ENCODE peak calls at places on chromosomes 13 and 19, in nine cellular contexts. One of them, this sample, is unnamed. For H3K4me1, the result is how much of the 10 kb centered on the place peaks cover.

GRCh38 chr19:10513223-10513622 is 4.0 kb downstream of the S1PR5 start:
- DNase-seq in HCT116: no peak
- DNase-seq in fibroblast of lung: no peak
- DNase-seq in neuronal stem cell: no peak
- DNase-seq in neural progenitor cell: no peak
- DNase-seq in IMR-90: no peak
- DNase-seq in mammary epithelial cell: no peak
- DNase-seq in endothelial cell of umbilical vein: no peak
- DNase-seq in GM23248: no peak
- DNase-seq in this sample: no peak

GRCh38 chr19:9018163-9018875 is 8.1 kb upstream of the MUC16 start:
- DNase-seq in neural progenitor cell: no peak
- DNase-seq in neuronal stem cell: no peak
- DNase-seq in HCT116: peak
- DNase-seq in fibroblast of lung: no peak
- DNase-seq in IMR-90: no peak
- DNase-seq in endothelial cell of umbilical vein: no peak
- DNase-seq in GM23248: no peak
- DNase-seq in mammary epithelial cell: no peak
- DNase-seq in this sample: no peak

GRCh38 chr19:2590630-2591399 is 111.7 kb downstream of the GNG7 start:
- DNase-seq in mammary epithelial cell: no peak
- DNase-seq in IMR-90: no peak
- DNase-seq in GM23248: no peak
- DNase-seq in endothelial cell of umbilical vein: no peak
- DNase-seq in neural progenitor cell: no peak
- DNase-seq in HCT116: no peak
- DNase-seq in neuronal stem cell: no peak
- DNase-seq in fibroblast of lung: no peak
- DNase-seq in this sample: no peak

GRCh38 chr13:41917641-41918040 is 43.3 kb downstream of the VWA8 start:
- DNase-seq in mammary epithelial cell: peak
- DNase-seq in neural progenitor cell: no peak
- DNase-seq in IMR-90: peak
- DNase-seq in HCT116: no peak
- DNase-seq in GM23248: peak
- DNase-seq in neuronal stem cell: no peak
- DNase-seq in endothelial cell of umbilical vein: peak
- DNase-seq in fibroblast of lung: peak
- DNase-seq in this sample: peak

GRCh38 chr13:92842145-92842544 is 384.5 kb upstream of the GPC6 start:
- DNase-seq in neural progenitor cell: no peak
- DNase-seq in GM23248: peak
- DNase-seq in neuronal stem cell: no peak
- DNase-seq in IMR-90: peak
- DNase-seq in mammary epithelial cell: peak
- DNase-seq in fibroblast of lung: peak
- DNase-seq in endothelial cell of umbilical vein: no peak
- DNase-seq in HCT116: no peak
- DNase-seq in this sample: peak

GRCh38 chr19:45507864-45508680 is 793 bp downstream of the VASP start:
- DNase-seq in neuronal stem cell: no peak
- DNase-seq in fibroblast of lung: no peak
- DNase-seq in HCT116: no peak
- DNase-seq in neural progenitor cell: peak
- DNase-seq in mammary epithelial cell: no peak
- DNase-seq in GM23248: peak
- DNase-seq in IMR-90: no peak
- DNase-seq in endothelial cell of umbilical vein: peak
- DNase-seq in this sample: peak

GRCh38 chr13:27120011-27120410 is 51.6 kb downstream of the USP12 start:
- DNase-seq in GM23248: peak
- DNase-seq in endothelial cell of umbilical vein: no peak
- DNase-seq in neural progenitor cell: no peak
- DNase-seq in fibroblast of lung: no peak
- DNase-seq in neuronal stem cell: no peak
- DNase-seq in mammary epithelial cell: no peak
- DNase-seq in IMR-90: peak
- DNase-seq in HCT116: no peak
- DNase-seq in this sample: peak

GRCh38 chr13:108795841-108796240 is 166.4 kb downstream of the MYO16 start:
- DNase-seq in endothelial cell of umbilical vein: no peak
- DNase-seq in HCT116: no peak
- DNase-seq in GM23248: no peak
- DNase-seq in neural progenitor cell: no peak
- DNase-seq in IMR-90: peak
- DNase-seq in neuronal stem cell: no peak
- DNase-seq in mammary epithelial cell: no peak
- DNase-seq in fibroblast of lung: no peak
- DNase-seq in this sample: no peak

GRCh38 chr19:6828306-6828697 is 55.8 kb downstream of the VAV1 start:
- DNase-seq in endothelial cell of umbilical vein: no peak
- DNase-seq in mammary epithelial cell: peak
- DNase-seq in IMR-90: no peak
- DNase-seq in neuronal stem cell: no peak
- DNase-seq in HCT116: peak
- DNase-seq in neural progenitor cell: no peak
- DNase-seq in GM23248: no peak
- DNase-seq in fibroblast of lung: no peak
- DNase-seq in this sample: no peak

GRCh38 chr19:1672038-1672768 is 19.8 kb upstream of the TCF3 start:
- DNase-seq in HCT116: no peak
- DNase-seq in mammary epithelial cell: no peak
- DNase-seq in neural progenitor cell: peak
- DNase-seq in neuronal stem cell: no peak
- DNase-seq in GM23248: peak
- DNase-seq in IMR-90: peak
- DNase-seq in endothelial cell of umbilical vein: no peak
- DNase-seq in fibroblast of lung: peak
- DNase-seq in this sample: peak

GRCh38 chr19:48498922-48499321 is 12.7 kb downstream of the LMTK3 start:
- DNase-seq in GM23248: no peak
- DNase-seq in HCT116: no peak
- DNase-seq in mammary epithelial cell: no peak
- DNase-seq in fibroblast of lung: no peak
- DNase-seq in neural progenitor cell: no peak
- DNase-seq in neuronal stem cell: no peak
- DNase-seq in IMR-90: no peak
- DNase-seq in endothelial cell of umbilical vein: no peak
- DNase-seq in this sample: no peak

GRCh38 chr13:43232866-43233265 is 209.5 kb downstream of the DNAJC15 start:
- DNase-seq in mammary epithelial cell: peak
- DNase-seq in endothelial cell of umbilical vein: peak
- DNase-seq in IMR-90: peak
- DNase-seq in neuronal stem cell: no peak
- DNase-seq in neural progenitor cell: no peak
- DNase-seq in GM23248: peak
- DNase-seq in HCT116: no peak
- DNase-seq in fibroblast of lung: peak
- DNase-seq in this sample: peak

GRCh38 chr19:7544626-7545025 is 9.1 kb downstream of the PNPLA6 start:
- DNase-seq in neural progenitor cell: no peak
- DNase-seq in mammary epithelial cell: no peak
- DNase-seq in GM23248: no peak
- DNase-seq in HCT116: no peak
- DNase-seq in fibroblast of lung: no peak
- DNase-seq in endothelial cell of umbilical vein: no peak
- DNase-seq in neuronal stem cell: no peak
- DNase-seq in IMR-90: no peak
- DNase-seq in this sample: no peak

GRCh38 chr13:29758591-29759114 is 91.8 kb downstream of the UBL3 start:
- DNase-seq in fibroblast of lung: no peak
- DNase-seq in IMR-90: no peak
- DNase-seq in neuronal stem cell: no peak
- DNase-seq in neural progenitor cell: no peak
- DNase-seq in HCT116: no peak
- DNase-seq in GM23248: no peak
- DNase-seq in mammary epithelial cell: peak
- DNase-seq in endothelial cell of umbilical vein: no peak
- DNase-seq in this sample: no peak

GRCh38 chr13:26772531-26772930 is 11.9 kb upstream of the GPR12 start:
- DNase-seq in fibroblast of lung: no peak
- DNase-seq in GM23248: no peak
- DNase-seq in mammary epithelial cell: no peak
- DNase-seq in HCT116: no peak
- DNase-seq in neuronal stem cell: no peak
- DNase-seq in endothelial cell of umbilical vein: no peak
- DNase-seq in neural progenitor cell: no peak
- DNase-seq in IMR-90: no peak
- DNase-seq in this sample: no peak

DNA sequence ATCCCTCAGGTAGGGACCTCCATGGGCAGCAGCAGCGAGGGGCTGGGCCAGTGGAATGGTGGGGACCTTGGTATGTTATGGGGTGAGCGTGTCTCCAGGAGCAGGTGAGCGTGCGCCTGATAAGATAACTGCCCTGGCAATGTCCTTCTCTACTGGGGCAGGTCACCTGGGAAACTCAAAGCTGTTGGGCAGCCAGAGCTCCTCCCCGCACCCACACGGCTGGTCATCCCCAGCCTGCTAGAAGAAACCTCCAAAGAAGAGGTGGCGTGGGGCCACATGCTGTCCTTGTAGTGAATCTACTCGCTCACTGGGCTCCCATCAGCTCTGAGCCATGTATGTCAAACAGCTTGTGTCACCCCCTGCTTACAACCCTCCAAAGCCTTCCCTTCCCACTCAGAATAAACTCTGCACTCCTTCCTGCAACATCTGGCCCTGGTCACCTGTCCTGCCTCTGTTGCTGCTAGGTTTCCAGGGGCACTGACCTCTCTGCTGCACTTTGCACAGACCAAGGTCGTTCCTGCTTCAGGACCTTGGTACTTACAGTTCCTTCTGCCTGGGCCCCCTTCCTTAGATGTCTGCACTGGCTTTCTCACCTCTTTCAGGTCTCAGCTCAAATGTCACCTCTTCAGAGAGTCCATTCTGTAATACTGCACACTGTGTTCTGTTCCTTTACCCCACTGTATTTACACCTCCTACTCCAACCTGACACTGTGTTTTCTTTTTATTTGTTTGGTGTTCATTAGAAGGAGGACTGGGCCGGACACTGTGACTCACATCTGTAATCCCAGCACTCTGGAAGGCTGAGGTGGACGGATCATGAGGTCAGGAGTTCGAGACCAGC is 1.8 kb upstream of the ATP4A start:
- DNase-seq in endothelial cell of umbilical vein: no peak
- DNase-seq in mammary epithelial cell: no peak
- DNase-seq in IMR-90: no peak
- DNase-seq in neuronal stem cell: no peak
- DNase-seq in GM23248: no peak
- DNase-seq in neural progenitor cell: no peak
- DNase-seq in fibroblast of lung: no peak
- DNase-seq in HCT116: no peak
- DNase-seq in this sample: no peak
- H3K4me1 ChIP-seq in endothelial cell of umbilical vein: under half
- H3K4me1 ChIP-seq in mammary epithelial cell: under half
- H3K4me1 ChIP-seq in IMR-90: under half
- H3K4me1 ChIP-seq in neuronal stem cell: under half
- H3K4me1 ChIP-seq in GM23248: under half
- H3K4me1 ChIP-seq in neural progenitor cell: under half
- H3K4me1 ChIP-seq in fibroblast of lung: under half
- H3K4me1 ChIP-seq in HCT116: under half
- H3K4me1 ChIP-seq in this sample: under half

DNA sequence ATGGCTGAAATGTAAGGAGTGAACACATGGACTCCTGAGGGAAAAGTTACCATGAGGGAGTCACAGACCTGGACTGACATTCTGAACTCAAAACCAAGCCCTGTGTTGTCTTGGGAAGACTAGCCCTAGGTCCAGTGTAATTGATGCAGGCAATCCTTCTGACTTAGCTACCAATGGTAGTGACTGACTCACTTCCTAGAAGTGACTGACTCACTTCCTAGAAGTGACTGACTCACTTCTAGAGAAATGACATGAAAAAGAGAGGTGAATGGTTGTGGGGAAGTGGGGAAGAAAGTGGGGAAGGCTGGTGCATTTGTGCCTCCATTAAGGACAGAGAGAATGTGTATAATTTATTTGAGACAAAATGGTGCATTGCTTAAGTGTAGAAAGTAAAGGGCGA is 49.9 kb downstream of the EDNRB start:
- DNase-seq in fibroblast of lung: no peak
- DNase-seq in neural progenitor cell: no peak
- DNase-seq in endothelial cell of umbilical vein: peak
- DNase-seq in GM23248: peak
- DNase-seq in IMR-90: peak
- DNase-seq in HCT116: no peak
- DNase-seq in mammary epithelial cell: peak
- DNase-seq in neuronal stem cell: no peak
- DNase-seq in this sample: no peak
- H3K4me3 ChIP-seq in fibroblast of lung: no peak
- H3K4me3 ChIP-seq in neural progenitor cell: no peak
- H3K4me3 ChIP-seq in endothelial cell of umbilical vein: no peak
- H3K4me3 ChIP-seq in GM23248: no peak
- H3K4me3 ChIP-seq in IMR-90: no peak
- H3K4me3 ChIP-seq in HCT116: no peak
- H3K4me3 ChIP-seq in mammary epithelial cell: no peak
- H3K4me3 ChIP-seq in neuronal stem cell: no peak
- H3K4me3 ChIP-seq in this sample: no peak

DNA sequence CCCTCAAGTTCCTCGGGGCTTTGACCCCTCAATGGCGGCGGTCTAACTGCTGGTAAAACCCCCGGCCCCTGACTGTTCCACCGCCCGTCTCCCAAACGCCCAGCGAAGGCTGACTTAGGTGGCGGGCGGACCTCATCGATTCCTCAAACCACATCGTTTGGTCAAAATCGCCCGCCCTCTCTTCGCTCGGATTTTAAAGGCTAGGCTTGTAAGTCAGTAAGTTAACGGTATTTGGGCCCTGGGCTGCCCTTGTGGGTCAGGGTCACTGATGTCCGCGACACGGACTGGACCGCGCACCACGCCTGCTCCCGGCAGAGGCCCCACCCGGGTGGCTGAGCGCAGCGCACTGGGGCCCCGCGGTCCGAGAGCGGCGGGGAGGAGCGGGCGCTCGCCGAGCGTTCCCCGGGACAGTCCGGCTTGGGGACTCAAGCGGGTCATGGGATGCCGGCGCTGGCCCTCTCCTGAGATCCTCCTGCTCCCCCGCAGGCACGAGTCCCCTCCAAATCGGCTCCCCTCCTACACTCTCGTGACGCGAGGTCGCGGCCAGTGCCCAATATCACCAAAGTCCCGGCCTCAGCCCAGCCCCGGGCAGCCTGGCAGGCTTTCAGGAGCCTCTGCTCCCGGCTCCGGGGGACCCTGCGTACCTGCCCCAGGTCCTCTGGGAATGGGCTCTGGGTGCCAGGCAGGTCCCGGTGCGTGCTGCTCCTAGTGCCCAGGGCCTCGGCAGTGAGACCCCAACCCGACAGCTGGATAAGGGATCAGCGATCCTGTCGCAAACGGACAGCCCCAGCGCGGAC is 990 bp downstream of the FLT1 start:
- DNase-seq in IMR-90: no peak
- DNase-seq in GM23248: peak
- DNase-seq in mammary epithelial cell: no peak
- DNase-seq in neuronal stem cell: peak
- DNase-seq in HCT116: no peak
- DNase-seq in fibroblast of lung: no peak
- DNase-seq in endothelial cell of umbilical vein: no peak
- DNase-seq in neural progenitor cell: peak
- DNase-seq in this sample: peak
- H3K9ac ChIP-seq in IMR-90: peak
- H3K9ac ChIP-seq in GM23248: peak
- H3K9ac ChIP-seq in mammary epithelial cell: no peak
- H3K9ac ChIP-seq in neuronal stem cell: peak
- H3K9ac ChIP-seq in HCT116: no peak
- H3K9ac ChIP-seq in fibroblast of lung: no peak
- H3K9ac ChIP-seq in endothelial cell of umbilical vein: peak
- H3K9ac ChIP-seq in neural progenitor cell: no peak
- H3K9ac ChIP-seq in this sample: no peak

GRCh38 chr13:114248011-114248410 is 13.3 kb downstream of the CDC16 start:
- DNase-seq in neuronal stem cell: no peak
- DNase-seq in HCT116: no peak
- DNase-seq in endothelial cell of umbilical vein: no peak
- DNase-seq in mammary epithelial cell: no peak
- DNase-seq in fibroblast of lung: no peak
- DNase-seq in GM23248: peak
- DNase-seq in neural progenitor cell: no peak
- DNase-seq in IMR-90: peak
- DNase-seq in this sample: peak
- H3K4me1 ChIP-seq in neuronal stem cell: under half
- H3K4me1 ChIP-seq in HCT116: under half
- H3K4me1 ChIP-seq in endothelial cell of umbilical vein: under half
- H3K4me1 ChIP-seq in mammary epithelial cell: under half
- H3K4me1 ChIP-seq in fibroblast of lung: under half
- H3K4me1 ChIP-seq in GM23248: under half
- H3K4me1 ChIP-seq in neural progenitor cell: under half
- H3K4me1 ChIP-seq in IMR-90: under half
- H3K4me1 ChIP-seq in this sample: under half

This sample was measured in adipocyte.